ENCODE peak calls at places on chromosomes 2 and 18, in ten cellular contexts. F is SK-N-SH, H is keratinocyte, K is endothelial cell of umbilical vein, N is GM23248, G is astrocyte, J is IMR-90, S is mammary epithelial cell, X is fibroblast of lung, Z is endodermal cell. C is an unnamed sample.

GRCh38 chr2:237859082-237859433 is 365 bp upstream of the RAMP1 start:
- DNase-seq in F (no peak), H (no peak), K (no peak), N (no peak), G (no peak), J (no peak), S (no peak), X (no peak), Z (peak), C (no peak)

GRCh38 chr2:202084265-202084664 is 11.2 kb downstream of the KIAA2012 start:
- DNase-seq in F (no peak), H (no peak), K (no peak), N (peak), G (peak), J (peak), S (no peak), X (peak), Z (no peak), C (no peak)

GRCh38 chr2:189498205-189498604 is 56.9 kb downstream of the WDR75 start:
- DNase-seq in F (no peak), H (no peak), K (peak), N (no peak), G (no peak), J (peak), S (no peak), X (peak), Z (no peak), C (no peak)

GRCh38 chr2:229519655-229520054 is 194.7 kb downstream of the DNER start:
- DNase-seq in F (no peak), H (no peak), K (no peak), N (no peak), G (peak), J (no peak), S (no peak), X (no peak), Z (no peak), C (peak)

GRCh38 chr2:63121055-63121834 is 70.6 kb downstream of the OTX1 start:
- DNase-seq in F (no peak), H (no peak), K (no peak), N (no peak), G (no peak), J (no peak), S (no peak), X (no peak), Z (peak), C (no peak)

GRCh38 chr2:85737481-85737880 is 16.3 kb upstream of the ATOH8 start:
- DNase-seq in F (no peak), H (no peak), K (no peak), N (peak), G (peak), J (peak), S (peak), X (peak), Z (no peak), C (no peak)

GRCh38 chr2:158269143-158269542 is 167.5 kb downstream of the UPP2 start:
- DNase-seq in F (no peak), H (no peak), K (no peak), N (no peak), G (no peak), J (no peak), S (no peak), X (no peak), Z (no peak), C (no peak)

GRCh38 chr2:74328074-74328473 is 15.1 kb downstream of the SLC4A5 start:
- DNase-seq in F (no peak), H (no peak), K (no peak), N (no peak), G (no peak), J (no peak), S (no peak), X (no peak), Z (peak), C (no peak)

GRCh38 chr2:24317491-24317920 is 42.8 kb downstream of the ITSN2 start:
- DNase-seq in F (peak), H (no peak), K (peak), N (no peak), G (no peak), J (peak), S (peak), X (peak), Z (no peak), C (no peak)

GRCh38 chr18:55334875-55335274 is 253.1 kb downstream of the TCF4 start:
- DNase-seq in F (no peak), H (no peak), K (no peak), N (no peak), G (no peak), J (no peak), S (no peak), X (no peak), Z (no peak), C (no peak)

GRCh38 chr18:1018211-1018651 is 113.6 kb downstream of the ADCYAP1 start:
- DNase-seq in F (no peak), H (no peak), K (no peak), N (peak), G (peak), J (peak), S (no peak), X (peak), Z (no peak), C (no peak)

GRCh38 chr2:74917702-74918619 is 40.5 kb upstream of the POLE4 start:
- DNase-seq in F (no peak), H (peak), K (no peak), N (peak), G (peak), J (peak), S (peak), X (peak), Z (no peak), C (no peak)

GRCh38 chr2:212915121-212915782 is 236.2 kb downstream of the IKZF2 start:
- DNase-seq in F (no peak), H (no peak), K (no peak), N (peak), G (peak), J (peak), S (no peak), X (no peak), Z (no peak), C (no peak)

GRCh38 chr2:54308186-54308585 is 52.2 kb upstream of the TSPYL6 start:
- DNase-seq in F (no peak), H (peak), K (no peak), N (no peak), G (no peak), J (no peak), S (no peak), X (no peak), Z (no peak), C (no peak)

GRCh38 chr2:27723372-27724144 is 48.0 kb upstream of the MRPL33 start:
- DNase-seq in F (peak), H (peak), K (peak), N (peak), G (peak), J (peak), S (peak), X (peak), Z (peak), C (peak)

GRCh38 chr2:203534486-203535077 is 519 bp downstream of the RAPH1 start:
- DNase-seq in F (peak), H (no peak), K (no peak), N (peak), G (no peak), J (no peak), S (peak), X (peak), Z (no peak), C (no peak)

GRCh38 chr18:46174317-46175039 is 70.3 kb downstream of the HAUS1 start:
- DNase-seq in F (peak), H (no peak), K (peak), N (peak), G (peak), J (peak), S (peak), X (peak), Z (peak), C (peak)

GRCh38 chr2:32436150-32436549 is 79.3 kb downstream of the BIRC6 start:
- DNase-seq in F (no peak), H (no peak), K (peak), N (no peak), G (no peak), J (peak), S (no peak), X (peak), Z (no peak), C (no peak)

GRCh38 chr2:173347305-173348168 is 7.1 kb upstream of the CDCA7 start:
- DNase-seq in F (no peak), H (no peak), K (no peak), N (no peak), G (no peak), J (no peak), S (no peak), X (no peak), Z (peak), C (no peak)

GRCh38 chr2:100059638-100060037 is 82.8 kb downstream of the AFF3 start:
- DNase-seq in F (no peak), H (no peak), K (no peak), N (no peak), G (no peak), J (no peak), S (no peak), X (no peak), Z (no peak), C (no peak)

GRCh38 chr18:48885951-48886400 is 64.8 kb downstream of the SMAD7 start:
- DNase-seq in F (no peak), H (no peak), K (no peak), N (no peak), G (no peak), J (no peak), S (no peak), X (no peak), Z (peak), C (no peak)

GRCh38 chr2:178322068-178322467 is 127.8 kb downstream of the OSBPL6 start:
- DNase-seq in F (no peak), H (no peak), K (peak), N (no peak), G (no peak), J (no peak), S (no peak), X (no peak), Z (no peak), C (no peak)

GRCh38 chr2:86466306-86466705 is 25.1 kb downstream of the KDM3A start:
- DNase-seq in F (no peak), H (no peak), K (no peak), N (no peak), G (no peak), J (no peak), S (no peak), X (no peak), Z (no peak), C (no peak)

GRCh38 chr2:96116879-96117533 is 635 bp upstream of the ADRA2B start:
- DNase-seq in F (peak), H (no peak), K (peak), N (peak), G (no peak), J (peak), S (peak), X (no peak), Z (peak), C (peak)
- H3K9ac ChIP-seq in F (no peak), H (peak), K (no peak), N (no peak), G (no peak), J (no peak), S (no peak), X (no peak), Z (no peak), C (peak)

GRCh38 chr2:215409331-215410127 is 26.3 kb downstream of the FN1 start:
- DNase-seq in F (no peak), H (no peak), K (no peak), N (peak), G (no peak), J (peak), S (peak), X (no peak), Z (no peak), C (no peak)
- H3K9ac ChIP-seq in F (no peak), H (no peak), K (no peak), N (peak), G (peak), J (no peak), S (no peak), X (no peak), Z (no peak), C (no peak)

GRCh38 chr18:26301681-26302080 is 75.4 kb downstream of the TAF4B start:
- DNase-seq in F (no peak), H (no peak), K (no peak), N (peak), G (peak), J (no peak), S (peak), X (peak), Z (no peak), C (no peak)

GRCh38 chr18:26307161-26307773 is 81.0 kb downstream of the TAF4B start:
- DNase-seq in F (peak), H (no peak), K (peak), N (peak), G (peak), J (peak), S (peak), X (peak), Z (peak), C (peak)

GRCh38 chr18:26309283-26309682 is 83.0 kb downstream of the TAF4B start:
- DNase-seq in F (no peak), H (no peak), K (no peak), N (peak), G (peak), J (peak), S (peak), X (peak), Z (no peak), C (no peak)

GRCh38 chr18:26304511-26304910 is 78.3 kb downstream of the TAF4B start:
- DNase-seq in F (no peak), H (no peak), K (no peak), N (peak), G (no peak), J (no peak), S (peak), X (no peak), Z (no peak), C (no peak)
- H3K9ac ChIP-seq in F (no peak), H (no peak), K (no peak), N (no peak), G (no peak), J (no peak), S (no peak), X (no peak), Z (no peak), C (no peak)

GRCh38 chr2:10446631-10447030 is 1.5 kb downstream of the ODC1 start:
- DNase-seq in F (no peak), H (no peak), K (no peak), N (no peak), G (no peak), J (no peak), S (no peak), X (no peak), Z (no peak), C (peak)
- H3K9ac ChIP-seq in F (peak), H (peak), K (peak), N (peak), G (peak), J (peak), S (no peak), X (no peak), Z (peak), C (peak)

GRCh38 chr18:79794851-79795250 is 2.9 kb upstream of the KCNG2 start:
- DNase-seq in F (no peak), H (no peak), K (no peak), N (no peak), G (no peak), J (no peak), S (no peak), X (no peak), Z (no peak), C (no peak)
- H3K9ac ChIP-seq in F (no peak), H (no peak), K (no peak), N (no peak), G (no peak), J (no peak), S (no peak), X (no peak), Z (no peak), C (no peak)

DNA sequence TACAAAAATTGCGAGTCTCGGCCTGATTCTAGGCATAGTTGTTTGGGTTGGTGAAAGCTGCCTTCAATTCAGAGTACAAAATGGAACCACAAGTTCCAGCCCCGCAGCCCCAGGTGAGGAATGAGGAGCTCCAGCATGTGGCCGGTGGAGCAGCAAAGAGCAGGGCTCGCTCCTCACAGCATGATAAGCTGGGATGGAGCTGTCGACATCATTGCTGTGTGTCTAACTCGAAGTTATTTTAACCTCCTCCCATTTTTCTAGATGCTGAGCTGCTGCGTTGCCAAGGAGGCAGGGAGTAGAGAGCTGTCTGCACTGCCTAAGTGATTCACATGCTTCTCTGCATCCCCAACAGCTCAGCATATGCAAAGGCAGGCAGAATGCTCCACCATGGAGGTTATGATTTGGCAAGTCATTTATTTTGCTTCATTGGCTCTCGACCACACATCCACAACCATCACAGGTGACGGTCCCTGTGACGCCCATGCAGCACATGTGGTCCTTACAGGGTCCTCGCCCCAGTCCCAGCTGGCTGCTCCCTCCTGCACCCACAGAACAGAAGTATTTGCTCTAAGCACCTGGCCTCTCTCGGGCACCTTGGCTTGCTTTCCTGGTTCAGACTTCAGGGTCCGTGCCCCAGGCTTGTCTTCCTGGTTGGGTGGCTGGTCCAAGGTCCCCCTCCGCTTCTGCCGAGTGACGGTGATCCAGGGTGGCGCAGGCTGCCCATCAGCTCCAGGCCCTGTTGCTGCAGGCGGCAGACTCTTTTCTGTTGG is 66.0 kb upstream of the MGAT4A start:
- DNase-seq in F (no peak), H (no peak), K (no peak), N (no peak), G (no peak), J (no peak), S (no peak), X (no peak), Z (no peak), C (no peak)
- H3K9ac ChIP-seq in F (no peak), H (no peak), K (no peak), N (no peak), G (no peak), J (no peak), S (no peak), X (no peak), Z (no peak), C (no peak)

GRCh38 chr2:15058628-15059157 is 426.2 kb downstream of the LRATD1 start:
- DNase-seq in F (no peak), H (no peak), K (no peak), N (no peak), G (no peak), J (no peak), S (no peak), X (no peak), Z (no peak), C (peak)

GRCh38 chr2:15066138-15066537 is 433.6 kb downstream of the LRATD1 start:
- DNase-seq in F (no peak), H (no peak), K (no peak), N (no peak), G (no peak), J (no peak), S (no peak), X (no peak), Z (no peak), C (no peak)

GRCh38 chr2:15058015-15058414 is 425.5 kb downstream of the LRATD1 start:
- DNase-seq in F (no peak), H (no peak), K (no peak), N (peak), G (no peak), J (no peak), S (no peak), X (peak), Z (peak), C (peak)

GRCh38 chr2:15059870-15060617 is 427.5 kb downstream of the LRATD1 start:
- DNase-seq in F (no peak), H (no peak), K (no peak), N (no peak), G (no peak), J (no peak), S (peak), X (no peak), Z (no peak), C (peak)

DNA sequence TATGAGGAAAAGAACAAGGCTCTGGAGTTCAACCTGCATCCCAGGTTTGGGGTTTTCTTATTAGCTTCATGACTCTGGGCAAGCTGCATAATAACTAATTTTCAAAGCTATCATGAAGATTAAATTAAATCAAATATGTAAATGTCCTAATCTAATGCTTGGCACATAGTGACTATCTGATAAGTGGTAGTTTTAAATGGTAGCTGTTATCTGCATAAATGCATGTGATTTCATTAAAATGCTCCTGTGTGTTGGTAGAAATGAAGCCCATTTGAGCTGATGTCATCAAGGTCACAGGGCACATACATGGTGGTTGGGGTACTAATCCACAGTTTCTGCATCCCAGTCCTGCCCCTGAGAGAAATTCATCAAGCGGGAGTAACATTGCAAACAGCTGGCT is 428.8 kb downstream of the LRATD1 start:
- DNase-seq in F (peak), H (no peak), K (no peak), N (no peak), G (no peak), J (no peak), S (no peak), X (no peak), Z (no peak), C (no peak)
- H3K9ac ChIP-seq in F (no peak), H (no peak), K (no peak), N (no peak), G (no peak), J (no peak), S (no peak), X (no peak), Z (no peak), C (no peak)

DNA sequence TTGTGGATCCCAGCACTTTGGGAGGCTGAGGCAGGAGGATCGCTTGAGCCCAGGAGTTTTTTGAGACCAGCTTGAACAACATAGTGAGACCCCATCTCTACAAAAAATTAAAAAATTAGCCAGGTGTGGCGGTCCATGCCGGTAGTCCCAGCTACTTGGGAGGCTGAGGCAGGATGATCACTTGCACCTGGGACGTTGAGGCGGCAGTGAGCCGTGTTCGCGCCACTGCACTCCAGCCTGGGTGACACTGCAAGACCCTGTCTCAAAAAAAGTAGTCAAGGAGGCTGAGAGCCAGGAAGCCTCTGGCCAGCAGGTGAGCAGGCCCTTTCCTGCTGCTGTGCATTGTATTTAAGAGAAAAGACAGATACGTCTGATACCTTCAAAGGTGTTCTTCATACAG is 11.1 kb upstream of the PROC start:
- DNase-seq in F (no peak), H (no peak), K (no peak), N (no peak), G (no peak), J (no peak), S (no peak), X (no peak), Z (no peak), C (no peak)
- H3K9ac ChIP-seq in F (no peak), H (no peak), K (no peak), N (peak), G (no peak), J (no peak), S (no peak), X (no peak), Z (no peak), C (no peak)

GRCh38 chr2:197075286-197075685 is 148.8 kb upstream of the PGAP1 start:
- DNase-seq in F (no peak), H (no peak), K (no peak), N (no peak), G (peak), J (no peak), S (no peak), X (no peak), Z (no peak), C (no peak)
- H3K9ac ChIP-seq in F (no peak), H (no peak), K (no peak), N (no peak), G (no peak), J (no peak), S (no peak), X (no peak), Z (no peak), C (no peak)

GRCh38 chr2:134148843-134149472 is 104.9 kb upstream of the MGAT5 start:
- DNase-seq in F (no peak), H (no peak), K (no peak), N (no peak), G (no peak), J (no peak), S (peak), X (no peak), Z (no peak), C (no peak)
- H3K9ac ChIP-seq in F (no peak), H (peak), K (no peak), N (no peak), G (no peak), J (no peak), S (no peak), X (no peak), Z (no peak), C (no peak)